ENCODE peak calls at places on chromosomes 13 and 19, in ten cellular contexts. X is fibroblast of lung; Z is esophagus squamous epithelium; W is HAP-1; T is GM23338; V is stomach; J is neuronal stem cell; E is CD8-positive, alpha-beta T cell; A is thyroid gland; Q is lung. S is an unnamed sample.

GRCh38 chr19:49390978-49391304 is 2.9 kb downstream of the KASH5 start:
- DNase-seq in X (no peak), Z (no peak), W (no peak), T (no peak), V (no peak), J (no peak), E (no peak), A (no peak), Q (no peak), S (no peak)

GRCh38 chr13:80341771-80342271 is 895 bp upstream of the SPRY2 start:
- DNase-seq in X (peak; percentile 62), Z (no peak), W (peak; percentile 87), T (peak; percentile 77), V (no peak), J (peak; percentile 74), E (no peak), A (peak; percentile 78), Q (peak; percentile 71), S (peak; percentile 72)

GRCh38 chr19:15283141-15283885 is 49.0 kb downstream of the BRD4 start:
- DNase-seq in X (peak; percentile 82), Z (no peak), W (no peak), T (no peak), V (no peak), J (no peak), E (no peak), A (peak; percentile 85), Q (no peak), S (no peak)

GRCh38 chr13:99227909-99228688 is 27.4 kb downstream of the UBAC2 start:
- DNase-seq in X (no peak), Z (no peak), W (no peak), T (no peak), V (no peak), J (no peak), E (no peak), A (no peak), Q (no peak), S (no peak)

GRCh38 chr13:105763851-105764250 is 771.6 kb downstream of the EFNB2 start:
- DNase-seq in X (peak; percentile 6), Z (no peak), W (no peak), T (no peak), V (no peak), J (no peak), E (no peak), A (no peak), Q (no peak), S (no peak)

GRCh38 chr13:29897102-29897501 is 46.7 kb upstream of the UBL3 start:
- DNase-seq in X (no peak), Z (no peak), W (no peak), T (no peak), V (no peak), J (no peak), E (no peak), A (no peak), Q (no peak), S (no peak)

GRCh38 chr13:24053505-24054251 is 106.8 kb upstream of the SPATA13 start:
- DNase-seq in X (peak; percentile 63), Z (no peak), W (peak; percentile 70), T (peak; percentile 90), V (peak; percentile 75), J (peak; percentile 43), E (peak; percentile 67), A (peak; percentile 81), Q (peak; percentile 68), S (peak; percentile 82)

GRCh38 chr13:46041335-46041934 is 11.1 kb downstream of the ZC3H13 start:
- DNase-seq in X (peak; percentile 79), Z (no peak), W (no peak), T (no peak), V (no peak), J (no peak), E (no peak), A (no peak), Q (no peak), S (no peak)

DNA sequence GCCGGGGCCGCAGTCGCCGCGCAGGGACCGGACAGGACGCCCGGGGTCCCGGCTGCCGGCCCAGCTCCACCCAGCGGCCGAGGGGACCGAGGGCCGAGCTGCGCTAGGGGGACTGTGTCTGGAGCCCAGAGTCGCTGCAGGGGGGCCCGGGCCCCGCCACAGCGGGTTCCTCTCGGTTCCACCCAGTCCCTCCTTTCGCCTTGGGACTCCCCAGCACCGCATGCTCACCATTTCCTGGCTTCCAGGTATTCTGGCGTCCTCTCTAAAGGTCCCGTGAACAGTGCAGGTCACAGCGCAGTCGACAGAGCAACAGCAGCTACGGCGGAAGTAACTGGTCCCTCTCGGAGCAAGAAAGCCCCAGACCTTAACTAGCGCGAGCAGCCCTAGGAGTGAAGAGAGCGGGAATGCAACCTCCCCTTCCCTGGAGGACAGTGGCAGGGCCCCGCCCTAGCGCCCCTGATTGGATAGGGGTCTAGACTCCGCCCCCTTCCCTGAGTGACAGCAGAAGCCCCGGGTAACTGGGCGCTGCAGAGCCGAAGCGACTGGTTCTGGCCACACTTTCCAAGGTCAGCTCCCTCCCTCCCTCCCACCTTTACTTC is at the start of gene ZNF878:
- DNase-seq in X (peak; percentile 78), Z (no peak), W (peak; percentile 48), T (peak; percentile 99), V (peak; percentile 95), J (peak; percentile 93), E (peak; percentile 37), A (peak; percentile 99), Q (peak; percentile 92), S (peak; percentile 97)
- H3K4me3 ChIP-seq in X (peak within 1 kb of the TSS; percentile 89), Z (peak within 1 kb of the TSS; percentile 71), W (peak within 1 kb of the TSS; percentile 12), T (peak within 1 kb of the TSS; percentile 99), V (peak within 1 kb of the TSS; percentile 67), J (peak within 1 kb of the TSS; percentile 87), E (peak within 1 kb of the TSS; percentile 75), A (peak within 1 kb of the TSS; percentile 45), Q (peak within 1 kb of the TSS; percentile 49), S (peak within 1 kb of the TSS; percentile 66)

GRCh38 chr19:29768166-29768565 is 43.6 kb upstream of the CCNE1 start:
- DNase-seq in X (no peak), Z (no peak), W (no peak), T (no peak), V (no peak), J (no peak), E (no peak), A (no peak), Q (no peak), S (no peak)

GRCh38 chr19:29764322-29764721 is 47.5 kb upstream of the CCNE1 start:
- DNase-seq in X (no peak), Z (no peak), W (no peak), T (no peak), V (no peak), J (no peak), E (no peak), A (no peak), Q (no peak), S (no peak)

GRCh38 chr19:29769997-29770396 is 41.8 kb upstream of the CCNE1 start:
- DNase-seq in X (no peak), Z (no peak), W (no peak), T (no peak), V (no peak), J (no peak), E (no peak), A (no peak), Q (no peak), S (no peak)

GRCh38 chr19:29767039-29767735 is 44.6 kb upstream of the CCNE1 start:
- DNase-seq in X (no peak), Z (no peak), W (no peak), T (no peak), V (no peak), J (no peak), E (no peak), A (no peak), Q (no peak), S (no peak)

GRCh38 chr19:29766100-29766499 is 45.7 kb upstream of the CCNE1 start:
- DNase-seq in X (no peak), Z (no peak), W (no peak), T (no peak), V (no peak), J (no peak), E (no peak), A (no peak), Q (no peak), S (no peak)
- H3K27me3 ChIP-seq in X (no peaks in the 10 kb centered on the region), Z (no peaks in the 10 kb centered on the region), W (no peaks in the 10 kb centered on the region), T (no peaks in the 10 kb centered on the region), V (peaks cover 14% of the 10 kb centered on the region), J (peaks cover 19% of the 10 kb centered on the region), E (no peaks in the 10 kb centered on the region), A (no peaks in the 10 kb centered on the region), Q (no peaks in the 10 kb centered on the region), S (no peaks in the 10 kb centered on the region)

GRCh38 chr19:32650671-32651070 is 24.3 kb downstream of the ANKRD27 start:
- DNase-seq in X (no peak), Z (no peak), W (no peak), T (no peak), V (no peak), J (no peak), E (no peak), A (no peak), Q (no peak), S (no peak)

GRCh38 chr19:32651729-32652140 is 23.2 kb downstream of the ANKRD27 start:
- DNase-seq in X (peak; percentile 35), Z (no peak), W (no peak), T (peak; percentile 81), V (peak; percentile 30), J (peak; percentile 37), E (no peak), A (peak; percentile 65), Q (no peak), S (peak; percentile 94)

GRCh38 chr19:32653626-32653968 is 21.4 kb downstream of the ANKRD27 start:
- DNase-seq in X (no peak), Z (no peak), W (no peak), T (no peak), V (no peak), J (no peak), E (no peak), A (no peak), Q (no peak), S (peak; percentile 51)

GRCh38 chr19:32649751-32650150 is 25.2 kb downstream of the ANKRD27 start:
- DNase-seq in X (no peak), Z (no peak), W (no peak), T (no peak), V (no peak), J (no peak), E (no peak), A (no peak), Q (no peak), S (peak; percentile 8)

GRCh38 chr19:32652893-32653625 is 21.9 kb downstream of the ANKRD27 start:
- DNase-seq in X (peak; percentile 76), Z (no peak), W (no peak), T (no peak), V (peak; percentile 88), J (no peak), E (no peak), A (peak; percentile 99), Q (peak; percentile 74), S (no peak)
- H3K36me3 ChIP-seq in X (peaks cover 2% of the 10 kb centered on the region), Z (peaks cover 9% of the 10 kb centered on the region), W (peaks cover 33% of the 10 kb centered on the region), T (peaks cover 3% of the 10 kb centered on the region), V (peaks cover 64% of the 10 kb centered on the region), J (peaks cover 10% of the 10 kb centered on the region), E (peaks cover 15% of the 10 kb centered on the region), A (peaks cover 10% of the 10 kb centered on the region), Q (no peaks in the 10 kb centered on the region), S (peaks cover 2% of the 10 kb centered on the region)

DNA sequence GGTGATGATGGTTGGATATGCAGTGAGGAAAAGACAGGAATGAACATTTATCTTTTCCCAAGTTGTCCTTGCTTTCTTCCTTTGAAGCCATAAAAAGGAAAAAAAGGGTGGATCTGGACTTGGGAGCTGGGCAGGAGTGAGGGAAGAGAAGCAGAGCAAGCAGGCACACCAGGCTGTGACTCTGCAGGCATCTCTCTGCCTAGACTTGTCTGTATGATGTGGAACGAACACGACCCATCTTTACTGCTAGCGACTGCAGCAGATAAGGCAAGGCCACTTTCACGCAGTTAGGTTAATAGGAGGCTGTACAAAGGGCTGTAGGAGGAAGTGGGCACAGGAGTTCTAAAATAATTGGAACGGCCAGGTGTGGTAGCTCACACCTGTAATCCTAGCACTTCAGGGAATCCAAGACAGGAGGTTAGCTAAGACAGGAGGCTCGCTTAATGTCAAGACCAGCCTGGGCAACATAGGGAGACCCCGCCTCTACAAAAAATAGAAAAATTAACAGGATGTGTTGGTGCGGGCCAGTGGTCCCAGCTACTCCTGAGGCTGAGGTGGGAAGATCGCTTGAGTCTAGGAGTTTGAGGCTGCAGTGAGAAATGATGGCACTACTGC is 961 bp upstream of the URI1 start:
- DNase-seq in X (no peak), Z (no peak), W (no peak), T (no peak), V (no peak), J (no peak), E (no peak), A (no peak), Q (no peak), S (no peak)
- H3K4me3 ChIP-seq in X (no peak overlapping the region), Z (no peak overlapping the region), W (no peak overlapping the region), T (peak overlapping the region; percentile 74), V (no peak overlapping the region), J (no peak overlapping the region), E (no peak overlapping the region), A (no peak overlapping the region), Q (no peak overlapping the region), S (no peak overlapping the region)